ENCODE peak calls at places on chromosomes 13 and 19, in eight cellular contexts. K is stimulated activated naive CD8-positive, alpha-beta T cell treated with anti-CD3 and anti-CD28 coated beads, Interleukin-15, Interleukin-2, amounts not matched to agents 100 U/mL and 50 U/mL, for 24 hours; Z is HCT116; I is activated naive CD8-positive, alpha-beta T cell treated with anti-CD3 and anti-CD28 coated beads, Interleukin-2, amount 10 ng/mL, durations not matched to agents 7 days and 5 days; G is stimulated activated effector memory CD8-positive, alpha-beta T cell treated with anti-CD3 and anti-CD28 coated beads, Interleukin-12 subunit alpha, Interleukin-12 subunit beta, amount 100 ng/mL, for 72 hours; A is activated CD8-positive, alpha-beta T cell treated with anti-CD3 and anti-CD28 coated beads for 36 hours; M is upper lobe of right lung; J is esophagus mucosa. B is an unnamed sample.

GRCh38 chr19:12749938-12750521 is 1.6 kb upstream of the BEST2 start:
- ATAC-seq in K (no peak), Z (no peak), I (no peak), G (peak; percentile 9), A (no peak), M (no peak), J (peak; percentile 9), B (peak; percentile 11)

GRCh38 chr13:66644855-66645460 is 585.2 kb downstream of the PCDH9 start:
- ATAC-seq in K (no peak), Z (no peak), I (no peak), G (no peak), A (no peak), M (no peak), J (no peak), B (no peak)

GRCh38 chr13:51624695-51625345 is 40.6 kb downstream of the WDFY2 start:
- ATAC-seq in K (no peak), Z (no peak), I (no peak), G (no peak), A (no peak), M (peak; percentile 57), J (no peak), B (no peak)

GRCh38 chr13:62014299-62014698 is 598.6 kb upstream of the PCDH20 start:
- ATAC-seq in K (no peak), Z (peak; percentile 59), I (no peak), G (no peak), A (no peak), M (no peak), J (no peak), B (no peak)

GRCh38 chr13:40193290-40194203 is 472.9 kb downstream of the FOXO1 start:
- ATAC-seq in K (no peak), Z (no peak), I (no peak), G (no peak), A (no peak), M (peak; percentile 27), J (no peak), B (no peak)

GRCh38 chr13:79307866-79308298 is 98.2 kb downstream of the RBM26 start:
- ATAC-seq in K (peak; percentile 46), Z (peak; percentile 59), I (no peak), G (peak; percentile 81), A (peak; percentile 66), M (peak; percentile 45), J (peak; percentile 53), B (peak; percentile 78)

GRCh38 chr13:99630269-99630898 is 129.1 kb downstream of the TM9SF2 start:
- ATAC-seq in K (no peak), Z (no peak), I (no peak), G (no peak), A (no peak), M (no peak), J (no peak), B (no peak)

GRCh38 chr19:1986357-1987162 is 29.0 kb downstream of the BTBD2 start:
- ATAC-seq in K (no peak), Z (peak; percentile 10), I (no peak), G (peak; percentile 31), A (no peak), M (peak; percentile 4), J (peak; percentile 9), B (peak; percentile 13)

GRCh38 chr19:18629166-18630088 is 7.4 kb upstream of the KLHL26 start:
- ATAC-seq in K (no peak), Z (no peak), I (no peak), G (peak; percentile 21), A (no peak), M (peak; percentile 73), J (peak; percentile 37), B (no peak)

GRCh38 chr13:35923347-35923746 is 207.8 kb downstream of the DCLK1 start:
- ATAC-seq in K (no peak), Z (peak; percentile 61), I (no peak), G (no peak), A (no peak), M (no peak), J (peak; percentile 35), B (no peak)

GRCh38 chr13:39401091-39401647 is 201.8 kb downstream of the LHFPL6 start:
- ATAC-seq in K (no peak), Z (no peak), I (no peak), G (no peak), A (no peak), M (no peak), J (no peak), B (no peak)

GRCh38 chr19:15934332-15935078 is at the start of gene CYP4F11:
- ATAC-seq in K (no peak), Z (peak; percentile 94), I (no peak), G (no peak), A (no peak), M (peak; percentile 87), J (peak; percentile 93), B (no peak)

GRCh38 chr19:1576242-1577089 is 8.3 kb upstream of the MEX3D start:
- ATAC-seq in K (no peak), Z (peak; percentile 13), I (no peak), G (peak; percentile 20), A (no peak), M (no peak), J (peak; percentile 5), B (no peak)

GRCh38 chr19:2720777-2721569 is at the start of gene DIRAS1:
- ATAC-seq in K (no peak), Z (peak; percentile 44), I (no peak), G (no peak), A (no peak), M (no peak), J (peak; percentile 11), B (no peak)

GRCh38 chr13:36382030-36382429 is 35.8 kb upstream of the SPART start:
- ATAC-seq in K (no peak), Z (no peak), I (no peak), G (no peak), A (no peak), M (no peak), J (peak; percentile 71), B (peak; percentile 81)

GRCh38 chr13:44212633-44213387 is 160.8 kb upstream of the SERP2 start:
- ATAC-seq in K (no peak), Z (no peak), I (no peak), G (no peak), A (no peak), M (peak; percentile 62), J (no peak), B (no peak)

GRCh38 chr13:35468195-35468594 is 8.3 kb downstream of the MAB21L1 start:
- ATAC-seq in K (no peak), Z (no peak), I (no peak), G (no peak), A (no peak), M (no peak), J (no peak), B (no peak)

GRCh38 chr19:18470787-18471186 is 32.9 kb upstream of the ISYNA1 start:
- ATAC-seq in K (no peak), Z (no peak), I (no peak), G (no peak), A (no peak), M (no peak), J (no peak), B (no peak)

GRCh38 chr19:51621178-51621577 is 9.0 kb downstream of the SIGLEC5 start:
- ATAC-seq in K (no peak), Z (no peak), I (no peak), G (peak; percentile 42), A (no peak), M (peak; percentile 84), J (no peak), B (no peak)

GRCh38 chr19:4981681-4981958 is 12.7 kb downstream of the KDM4B start:
- ATAC-seq in K (no peak), Z (no peak), I (no peak), G (peak; percentile 27), A (no peak), M (no peak), J (no peak), B (no peak)